ENCODE peak calls at places on chromosome 15, in five cellular contexts. L, E, H, F and U are unnamed samples. For H3K4me1 and H3K36me3, the result is how much of the 10 kb centered on the place peaks cover.

GRCh38 chr15:78567541-78567940 is 2.2 kb downstream of the CHRNA5 start:
- DNase-seq in L (no peak), E (no peak), H (no peak), F (no peak), U (peak)

GRCh38 chr15:51721199-51721960 is 16.1 kb downstream of the LYSMD2 start:
- DNase-seq in L (no peak), E (no peak), H (no peak), F (no peak), U (peak)

GRCh38 chr15:32861741-32862140 is 143.9 kb downstream of the GREM1 start:
- DNase-seq in L (peak), E (peak), H (no peak), F (peak), U (peak)

GRCh38 chr15:60886680-60887079 is 342.4 kb downstream of the RORA start:
- DNase-seq in L (no peak), E (no peak), H (no peak), F (no peak), U (no peak)

GRCh38 chr15:59401810-59402569 is 29.3 kb upstream of the MYO1E start:
- DNase-seq in L (no peak), E (peak), H (no peak), F (no peak), U (no peak)

GRCh38 chr15:28107111-28107893 is 8.2 kb upstream of the OCA2 start:
- DNase-seq in L (peak), E (no peak), H (peak), F (peak), U (no peak)

GRCh38 chr15:45307230-45307924 is 55.3 kb downstream of the SLC28A2 start:
- DNase-seq in L (no peak), E (no peak), H (no peak), F (peak), U (peak)

GRCh38 chr15:29844290-29844903 is 22.1 kb upstream of the TJP1 start:
- DNase-seq in L (no peak), E (no peak), H (no peak), F (peak), U (no peak)

GRCh38 chr15:37028609-37029287 is 71.6 kb downstream of the MEIS2 start:
- DNase-seq in L (no peak), E (no peak), H (no peak), F (peak), U (no peak)

DNA sequence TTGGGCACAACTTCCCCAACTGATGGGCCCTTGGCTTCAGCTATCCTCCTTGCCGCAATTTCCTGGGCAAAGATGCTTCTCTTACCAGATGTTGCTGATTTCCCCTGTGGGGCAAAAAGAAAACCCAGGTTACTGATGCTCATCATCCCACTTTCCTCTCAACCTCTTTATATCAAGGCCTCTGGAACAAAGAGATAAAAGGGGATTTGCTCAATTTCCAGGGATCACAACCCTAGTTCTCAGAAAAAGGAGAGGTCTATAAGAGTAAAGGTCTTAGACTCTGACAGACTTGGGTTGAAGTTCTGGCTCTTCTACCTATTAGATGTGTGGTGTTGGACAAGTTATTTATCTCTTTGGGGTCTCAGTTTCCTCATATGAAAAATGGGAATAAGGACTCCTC is 8.5 kb downstream of the RPAP1 start:
- DNase-seq in L (no peak), E (no peak), H (no peak), F (no peak), U (no peak)
- H3K4me1 ChIP-seq in L (under half), E (under half), H (under half), F (under half), U (under half)

GRCh38 chr15:43930556-43930955 is 103.8 kb downstream of the WDR76 start:
- DNase-seq in L (no peak), E (no peak), H (no peak), F (no peak), U (no peak)

GRCh38 chr15:43932036-43932435 is 105.2 kb downstream of the WDR76 start:
- DNase-seq in L (no peak), E (no peak), H (no peak), F (no peak), U (no peak)

GRCh38 chr15:43932907-43933306 is 106.1 kb downstream of the WDR76 start:
- DNase-seq in L (no peak), E (no peak), H (no peak), F (no peak), U (no peak)

GRCh38 chr15:43930079-43930478 is 103.3 kb downstream of the WDR76 start:
- DNase-seq in L (no peak), E (no peak), H (no peak), F (no peak), U (no peak)

GRCh38 chr15:43934480-43934879 is 107.7 kb downstream of the WDR76 start:
- DNase-seq in L (no peak), E (no peak), H (no peak), F (no peak), U (no peak)
- H3K4me3 ChIP-seq in L (no peak), E (no peak), H (no peak), F (no peak), U (no peak)

DNA sequence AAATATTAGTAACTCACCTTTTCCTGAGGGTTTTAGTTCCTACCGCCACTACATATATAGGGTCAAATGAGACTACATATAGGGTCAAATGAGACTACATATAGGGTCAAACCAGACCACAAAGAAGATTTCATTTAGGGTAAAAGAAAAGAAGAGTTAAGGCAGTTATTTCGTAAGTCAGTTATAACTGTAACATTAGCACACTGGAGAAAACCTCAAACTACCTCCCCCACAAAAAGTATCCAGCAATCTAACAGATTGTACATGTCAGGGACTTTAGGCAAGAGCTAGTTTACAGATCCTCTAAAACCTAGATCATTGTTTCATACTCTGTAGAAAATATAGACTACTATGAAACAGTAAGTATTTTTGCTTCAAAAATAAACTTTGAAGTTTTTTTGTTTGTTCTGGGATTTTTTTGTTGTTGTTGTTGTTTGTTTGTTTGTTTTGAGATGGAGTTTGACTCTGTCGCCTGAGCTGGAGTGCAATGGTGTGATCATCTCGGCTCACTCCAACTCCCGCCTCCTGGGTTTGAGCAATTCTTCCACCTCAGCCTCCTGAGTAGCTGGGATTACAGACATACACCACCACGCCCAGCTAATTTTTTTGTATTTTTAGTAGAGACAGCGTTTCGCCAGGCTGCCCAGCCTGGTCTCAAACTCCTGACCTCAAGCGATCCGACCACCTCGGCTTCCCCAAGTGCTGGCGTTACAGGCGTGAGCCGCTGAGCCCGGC is 92.4 kb upstream of the CGNL1 start:
- DNase-seq in L (no peak), E (no peak), H (no peak), F (peak), U (no peak)
- H3K36me3 ChIP-seq in L (half or more), E (under half), H (under half), F (under half), U (under half)

DNA sequence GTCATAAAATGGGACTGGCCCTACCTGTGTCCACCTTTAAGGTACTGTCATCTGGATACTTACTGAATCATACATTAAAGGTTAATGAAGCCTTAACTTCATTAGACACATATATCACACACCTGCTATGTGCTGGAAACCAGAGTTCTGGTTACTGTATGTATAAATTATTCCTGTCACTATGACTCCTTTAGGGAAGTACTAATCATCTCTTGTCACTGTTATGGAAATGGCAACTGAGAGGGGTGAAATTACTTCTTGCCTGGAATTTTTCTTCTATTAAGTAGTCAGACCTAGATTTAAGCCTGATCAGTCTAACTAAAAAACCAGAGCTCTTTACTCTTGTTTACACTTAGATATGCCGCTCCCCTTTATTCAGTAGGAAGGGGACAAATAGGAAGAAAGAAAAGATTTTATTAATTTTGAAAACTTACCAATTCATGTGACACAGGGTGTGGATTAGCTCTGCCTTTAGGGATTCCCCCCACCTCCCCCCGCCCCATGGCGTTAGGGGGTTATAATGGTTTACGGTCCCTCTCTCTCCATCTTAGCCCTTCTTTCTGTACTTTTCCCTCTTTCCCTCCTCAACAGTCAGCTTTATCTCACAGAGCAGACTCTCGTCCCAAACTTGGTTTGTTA is 152.6 kb downstream of the KLHL25 start:
- DNase-seq in L (no peak), E (no peak), H (no peak), F (no peak), U (no peak)
- H3K4me1 ChIP-seq in L (under half), E (under half), H (under half), F (under half), U (under half)

DNA sequence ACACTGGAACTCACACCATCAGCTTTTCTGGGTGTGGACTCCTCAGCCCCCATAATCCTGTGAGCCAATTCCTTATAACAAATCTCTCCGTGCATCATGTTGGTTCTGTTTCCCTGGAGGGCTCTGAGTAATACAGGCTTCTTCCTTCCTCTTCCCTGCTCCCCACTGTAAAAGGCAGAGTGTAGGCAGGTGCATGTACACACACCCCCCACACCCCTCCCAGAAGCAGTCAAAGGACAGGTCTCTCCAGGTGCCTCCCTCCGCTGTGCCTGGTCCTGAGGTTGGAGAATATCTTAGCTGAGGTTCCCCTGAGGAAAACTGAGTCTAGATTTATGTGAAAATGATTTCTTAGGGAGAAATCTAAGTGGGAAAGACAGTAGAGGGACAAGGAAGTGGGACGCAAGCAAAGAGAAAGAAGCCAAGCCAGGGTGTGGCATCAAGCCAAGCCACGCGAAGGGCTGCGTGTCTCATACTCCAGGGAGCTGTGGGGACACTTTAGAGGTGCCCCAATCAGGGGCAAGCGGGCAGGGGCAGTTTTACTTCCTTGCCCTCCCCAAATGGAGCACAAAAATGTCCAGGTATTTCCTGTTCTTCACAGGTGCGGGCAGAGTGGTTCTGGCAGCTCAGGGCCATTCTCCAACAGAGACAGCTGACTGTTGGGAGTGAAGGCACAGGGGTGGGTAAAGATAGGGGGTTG is 86.6 kb downstream of the HMG20A start:
- DNase-seq in L (peak), E (peak), H (peak), F (no peak), U (peak)
- H3K4me3 ChIP-seq in L (no peak), E (no peak), H (no peak), F (no peak), U (no peak)